ENCODE peak calls at places on chromosomes 16 and 17, in six cellular contexts. One of them, this sample, is unnamed.
A peak's percentile ranks its signal among the peaks of the same experiment; 100 is the strongest.

GRCh38 chr16:65196696-65197095 is 74.8 kb upstream of the CDH11 start:
- DNase-seq in CD8-positive, alpha-beta memory T cell: no peak
- DNase-seq in effector memory CD4-positive, alpha-beta T cell: no peak
- DNase-seq in right atrium auricular region: no peak
- DNase-seq in aorta: no peak
- DNase-seq in iPS DF 6.9: no peak
- DNase-seq in this sample: no peak

GRCh38 chr17:68394608-68395331 is 62.5 kb downstream of the WIPI1 start:
- DNase-seq in CD8-positive, alpha-beta memory T cell: no peak
- DNase-seq in aorta: no peak
- DNase-seq in right atrium auricular region: peak; percentile 13
- DNase-seq in iPS DF 6.9: no peak
- DNase-seq in effector memory CD4-positive, alpha-beta T cell: no peak
- DNase-seq in this sample: no peak

GRCh38 chr16:83402969-83403368 is 404.8 kb upstream of the HSBP1 start:
- DNase-seq in effector memory CD4-positive, alpha-beta T cell: no peak
- DNase-seq in aorta: no peak
- DNase-seq in right atrium auricular region: no peak
- DNase-seq in iPS DF 6.9: no peak
- DNase-seq in CD8-positive, alpha-beta memory T cell: no peak
- DNase-seq in this sample: no peak

GRCh38 chr16:23595246-23595950 is 718 bp downstream of the NDUFAB1 start:
- DNase-seq in CD8-positive, alpha-beta memory T cell: no peak
- DNase-seq in effector memory CD4-positive, alpha-beta T cell: no peak
- DNase-seq in right atrium auricular region: no peak
- DNase-seq in aorta: no peak
- DNase-seq in iPS DF 6.9: no peak
- DNase-seq in this sample: no peak

GRCh38 chr17:64728041-64728695 is 66.1 kb upstream of the SMURF2 start:
- DNase-seq in right atrium auricular region: no peak
- DNase-seq in aorta: no peak
- DNase-seq in CD8-positive, alpha-beta memory T cell: no peak
- DNase-seq in iPS DF 6.9: no peak
- DNase-seq in effector memory CD4-positive, alpha-beta T cell: no peak
- DNase-seq in this sample: no peak

GRCh38 chr17:66087073-66087472 is 104.9 kb downstream of the CEP112 start:
- DNase-seq in CD8-positive, alpha-beta memory T cell: no peak
- DNase-seq in iPS DF 6.9: no peak
- DNase-seq in effector memory CD4-positive, alpha-beta T cell: no peak
- DNase-seq in right atrium auricular region: no peak
- DNase-seq in aorta: no peak
- DNase-seq in this sample: no peak

GRCh38 chr16:4652561-4652960 is 27.9 kb downstream of the MGRN1 start:
- DNase-seq in CD8-positive, alpha-beta memory T cell: no peak
- DNase-seq in aorta: no peak
- DNase-seq in effector memory CD4-positive, alpha-beta T cell: no peak
- DNase-seq in right atrium auricular region: no peak
- DNase-seq in iPS DF 6.9: no peak
- DNase-seq in this sample: no peak

GRCh38 chr16:65524997-65525396 is 403.1 kb upstream of the CDH11 start:
- DNase-seq in effector memory CD4-positive, alpha-beta T cell: no peak
- DNase-seq in iPS DF 6.9: no peak
- DNase-seq in CD8-positive, alpha-beta memory T cell: no peak
- DNase-seq in right atrium auricular region: no peak
- DNase-seq in aorta: peak; percentile 64
- DNase-seq in this sample: no peak

GRCh38 chr16:19589771-19590302 is 34.3 kb downstream of the VPS35L start:
- DNase-seq in CD8-positive, alpha-beta memory T cell: no peak
- DNase-seq in effector memory CD4-positive, alpha-beta T cell: no peak
- DNase-seq in iPS DF 6.9: no peak
- DNase-seq in right atrium auricular region: no peak
- DNase-seq in aorta: no peak
- DNase-seq in this sample: no peak

GRCh38 chr17:27502526-27503324 is 46.5 kb downstream of the KSR1 start:
- DNase-seq in aorta: no peak
- DNase-seq in effector memory CD4-positive, alpha-beta T cell: no peak
- DNase-seq in right atrium auricular region: no peak
- DNase-seq in iPS DF 6.9: no peak
- DNase-seq in CD8-positive, alpha-beta memory T cell: no peak
- DNase-seq in this sample: no peak

GRCh38 chr16:20803561-20804214 is 2.6 kb downstream of the ERI2 start:
- DNase-seq in effector memory CD4-positive, alpha-beta T cell: no peak
- DNase-seq in aorta: no peak
- DNase-seq in CD8-positive, alpha-beta memory T cell: no peak
- DNase-seq in right atrium auricular region: no peak
- DNase-seq in iPS DF 6.9: no peak
- DNase-seq in this sample: no peak

GRCh38 chr17:6476061-6476833 is 32.0 kb downstream of the PIMREG start:
- DNase-seq in effector memory CD4-positive, alpha-beta T cell: no peak
- DNase-seq in CD8-positive, alpha-beta memory T cell: no peak
- DNase-seq in aorta: no peak
- DNase-seq in iPS DF 6.9: no peak
- DNase-seq in right atrium auricular region: no peak
- DNase-seq in this sample: no peak

GRCh38 chr17:40339068-40339699 is 25.4 kb downstream of the GJD3 start:
- DNase-seq in iPS DF 6.9: no peak
- DNase-seq in effector memory CD4-positive, alpha-beta T cell: no peak
- DNase-seq in right atrium auricular region: no peak
- DNase-seq in CD8-positive, alpha-beta memory T cell: no peak
- DNase-seq in aorta: no peak
- DNase-seq in this sample: no peak

GRCh38 chr16:71564377-71564967 is 12.4 kb downstream of the TAT start:
- DNase-seq in iPS DF 6.9: no peak
- DNase-seq in CD8-positive, alpha-beta memory T cell: peak; percentile 2
- DNase-seq in aorta: no peak
- DNase-seq in effector memory CD4-positive, alpha-beta T cell: no peak
- DNase-seq in right atrium auricular region: no peak
- DNase-seq in this sample: no peak

GRCh38 chr16:4415538-4416199 is 727 bp downstream of the CORO7 start:
- DNase-seq in CD8-positive, alpha-beta memory T cell: peak; percentile 77
- DNase-seq in iPS DF 6.9: no peak
- DNase-seq in right atrium auricular region: no peak
- DNase-seq in effector memory CD4-positive, alpha-beta T cell: peak; percentile 58
- DNase-seq in aorta: peak; percentile 78
- DNase-seq in this sample: peak; percentile 89

GRCh38 chr17:37429442-37429841 is 22.8 kb downstream of the TADA2A start:
- DNase-seq in aorta: no peak
- DNase-seq in iPS DF 6.9: no peak
- DNase-seq in effector memory CD4-positive, alpha-beta T cell: no peak
- DNase-seq in right atrium auricular region: no peak
- DNase-seq in CD8-positive, alpha-beta memory T cell: no peak
- DNase-seq in this sample: no peak

GRCh38 chr16:22092143-22092933 is at the start of gene VWA3A:
- DNase-seq in aorta: no peak
- DNase-seq in right atrium auricular region: no peak
- DNase-seq in CD8-positive, alpha-beta memory T cell: no peak
- DNase-seq in iPS DF 6.9: peak; percentile 35
- DNase-seq in effector memory CD4-positive, alpha-beta T cell: no peak
- DNase-seq in this sample: peak; percentile 74

GRCh38 chr16:81646561-81646960 is 132.5 kb upstream of the PLCG2 start:
- DNase-seq in CD8-positive, alpha-beta memory T cell: no peak
- DNase-seq in aorta: no peak
- DNase-seq in iPS DF 6.9: no peak
- DNase-seq in effector memory CD4-positive, alpha-beta T cell: no peak
- DNase-seq in right atrium auricular region: no peak
- DNase-seq in this sample: no peak

GRCh38 chr17:61579961-61580360 is 11.1 kb downstream of the NACA2 start:
- DNase-seq in CD8-positive, alpha-beta memory T cell: no peak
- DNase-seq in right atrium auricular region: no peak
- DNase-seq in effector memory CD4-positive, alpha-beta T cell: no peak
- DNase-seq in aorta: no peak
- DNase-seq in iPS DF 6.9: no peak
- DNase-seq in this sample: no peak

GRCh38 chr16:87043273-87044030 is 273.7 kb downstream of the C16orf95 start:
- DNase-seq in iPS DF 6.9: no peak
- DNase-seq in CD8-positive, alpha-beta memory T cell: no peak
- DNase-seq in right atrium auricular region: no peak
- DNase-seq in aorta: no peak
- DNase-seq in effector memory CD4-positive, alpha-beta T cell: no peak
- DNase-seq in this sample: peak; percentile 57

GRCh38 chr17:46173153-46173552 is 20.1 kb downstream of the KANSL1 start:
- DNase-seq in iPS DF 6.9: no peak
- DNase-seq in right atrium auricular region: no peak
- DNase-seq in aorta: no peak
- DNase-seq in effector memory CD4-positive, alpha-beta T cell: no peak
- DNase-seq in CD8-positive, alpha-beta memory T cell: no peak
- DNase-seq in this sample: no peak

GRCh38 chr17:68297168-68297567 is 5.9 kb downstream of the ARSG start:
- DNase-seq in aorta: no peak
- DNase-seq in CD8-positive, alpha-beta memory T cell: no peak
- DNase-seq in effector memory CD4-positive, alpha-beta T cell: no peak
- DNase-seq in iPS DF 6.9: no peak
- DNase-seq in right atrium auricular region: no peak
- DNase-seq in this sample: no peak

GRCh38 chr16:81207076-81207475 is 31.4 kb upstream of the BCO1 start:
- DNase-seq in effector memory CD4-positive, alpha-beta T cell: no peak
- DNase-seq in aorta: no peak
- DNase-seq in CD8-positive, alpha-beta memory T cell: no peak
- DNase-seq in right atrium auricular region: no peak
- DNase-seq in iPS DF 6.9: no peak
- DNase-seq in this sample: no peak

GRCh38 chr16:78821335-78821734 is 721.9 kb downstream of the WWOX start:
- DNase-seq in iPS DF 6.9: no peak
- DNase-seq in effector memory CD4-positive, alpha-beta T cell: no peak
- DNase-seq in aorta: no peak
- DNase-seq in right atrium auricular region: no peak
- DNase-seq in CD8-positive, alpha-beta memory T cell: no peak
- DNase-seq in this sample: no peak

GRCh38 chr16:15948532-15949209 is 745 bp upstream of the ABCC1 start:
- DNase-seq in CD8-positive, alpha-beta memory T cell: no peak
- DNase-seq in aorta: no peak
- DNase-seq in right atrium auricular region: no peak
- DNase-seq in iPS DF 6.9: no peak
- DNase-seq in effector memory CD4-positive, alpha-beta T cell: no peak
- DNase-seq in this sample: no peak

GRCh38 chr17:67168485-67168884 is 76.5 kb downstream of the HELZ start:
- DNase-seq in CD8-positive, alpha-beta memory T cell: no peak
- DNase-seq in aorta: no peak
- DNase-seq in effector memory CD4-positive, alpha-beta T cell: no peak
- DNase-seq in iPS DF 6.9: no peak
- DNase-seq in right atrium auricular region: no peak
- DNase-seq in this sample: no peak
- H3K4me1 ChIP-seq in CD8-positive, alpha-beta memory T cell: no peaks in the 10 kb centered on the region
- H3K4me1 ChIP-seq in aorta: no peaks in the 10 kb centered on the region
- H3K4me1 ChIP-seq in effector memory CD4-positive, alpha-beta T cell: no peaks in the 10 kb centered on the region
- H3K4me1 ChIP-seq in iPS DF 6.9: no peaks in the 10 kb centered on the region
- H3K4me1 ChIP-seq in right atrium auricular region: no peaks in the 10 kb centered on the region
- H3K4me1 ChIP-seq in this sample: no peaks in the 10 kb centered on the region

GRCh38 chr16:56613706-56614105 is 5.3 kb downstream of the MT2A start:
- DNase-seq in aorta: no peak
- DNase-seq in iPS DF 6.9: no peak
- DNase-seq in right atrium auricular region: no peak
- DNase-seq in CD8-positive, alpha-beta memory T cell: no peak
- DNase-seq in effector memory CD4-positive, alpha-beta T cell: no peak
- DNase-seq in this sample: no peak

GRCh38 chr16:56614549-56614991 is 6.2 kb downstream of the MT2A start:
- DNase-seq in effector memory CD4-positive, alpha-beta T cell: no peak
- DNase-seq in CD8-positive, alpha-beta memory T cell: no peak
- DNase-seq in right atrium auricular region: no peak
- DNase-seq in aorta: no peak
- DNase-seq in iPS DF 6.9: no peak
- DNase-seq in this sample: no peak

GRCh38 chr16:56617212-56618085 is 8.1 kb upstream of the MT1E start:
- DNase-seq in CD8-positive, alpha-beta memory T cell: peak; percentile 43
- DNase-seq in aorta: peak; percentile 91
- DNase-seq in right atrium auricular region: peak; percentile 84
- DNase-seq in effector memory CD4-positive, alpha-beta T cell: no peak
- DNase-seq in iPS DF 6.9: no peak
- DNase-seq in this sample: peak; percentile 93

GRCh38 chr16:56616608-56617211 is 8.3 kb downstream of the MT2A start:
- DNase-seq in iPS DF 6.9: no peak
- DNase-seq in right atrium auricular region: no peak
- DNase-seq in aorta: no peak
- DNase-seq in CD8-positive, alpha-beta memory T cell: no peak
- DNase-seq in effector memory CD4-positive, alpha-beta T cell: no peak
- DNase-seq in this sample: peak; percentile 46

DNA sequence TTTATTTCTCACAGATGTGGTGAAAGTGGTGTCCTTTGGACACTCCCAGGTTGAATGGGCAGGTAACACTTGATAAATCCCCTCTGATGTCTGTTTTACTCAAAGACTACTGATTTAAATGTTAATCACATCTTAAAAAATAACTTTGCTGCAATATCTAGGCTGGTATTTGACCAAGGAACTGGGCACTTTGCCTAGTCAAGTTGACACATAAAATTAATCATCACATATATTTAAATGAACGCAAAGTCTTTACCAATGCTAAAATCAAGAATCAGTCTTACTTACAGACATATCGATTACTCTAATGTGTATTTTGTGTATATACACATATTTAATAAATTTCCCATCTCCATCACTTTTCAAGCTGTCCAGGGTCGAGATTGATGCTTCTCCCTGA is 7.0 kb downstream of the MT2A start:
- DNase-seq in CD8-positive, alpha-beta memory T cell: no peak
- DNase-seq in effector memory CD4-positive, alpha-beta T cell: no peak
- DNase-seq in right atrium auricular region: no peak
- DNase-seq in iPS DF 6.9: no peak
- DNase-seq in aorta: no peak
- DNase-seq in this sample: no peak
- H3K4me1 ChIP-seq in CD8-positive, alpha-beta memory T cell: peaks cover 16% of the 10 kb centered on the region
- H3K4me1 ChIP-seq in effector memory CD4-positive, alpha-beta T cell: peaks cover 14% of the 10 kb centered on the region
- H3K4me1 ChIP-seq in right atrium auricular region: peaks cover 48% of the 10 kb centered on the region
- H3K4me1 ChIP-seq in iPS DF 6.9: peaks cover 3% of the 10 kb centered on the region
- H3K4me1 ChIP-seq in aorta: peaks cover 5% of the 10 kb centered on the region
- H3K4me1 ChIP-seq in this sample: peaks cover 27% of the 10 kb centered on the region

DNA sequence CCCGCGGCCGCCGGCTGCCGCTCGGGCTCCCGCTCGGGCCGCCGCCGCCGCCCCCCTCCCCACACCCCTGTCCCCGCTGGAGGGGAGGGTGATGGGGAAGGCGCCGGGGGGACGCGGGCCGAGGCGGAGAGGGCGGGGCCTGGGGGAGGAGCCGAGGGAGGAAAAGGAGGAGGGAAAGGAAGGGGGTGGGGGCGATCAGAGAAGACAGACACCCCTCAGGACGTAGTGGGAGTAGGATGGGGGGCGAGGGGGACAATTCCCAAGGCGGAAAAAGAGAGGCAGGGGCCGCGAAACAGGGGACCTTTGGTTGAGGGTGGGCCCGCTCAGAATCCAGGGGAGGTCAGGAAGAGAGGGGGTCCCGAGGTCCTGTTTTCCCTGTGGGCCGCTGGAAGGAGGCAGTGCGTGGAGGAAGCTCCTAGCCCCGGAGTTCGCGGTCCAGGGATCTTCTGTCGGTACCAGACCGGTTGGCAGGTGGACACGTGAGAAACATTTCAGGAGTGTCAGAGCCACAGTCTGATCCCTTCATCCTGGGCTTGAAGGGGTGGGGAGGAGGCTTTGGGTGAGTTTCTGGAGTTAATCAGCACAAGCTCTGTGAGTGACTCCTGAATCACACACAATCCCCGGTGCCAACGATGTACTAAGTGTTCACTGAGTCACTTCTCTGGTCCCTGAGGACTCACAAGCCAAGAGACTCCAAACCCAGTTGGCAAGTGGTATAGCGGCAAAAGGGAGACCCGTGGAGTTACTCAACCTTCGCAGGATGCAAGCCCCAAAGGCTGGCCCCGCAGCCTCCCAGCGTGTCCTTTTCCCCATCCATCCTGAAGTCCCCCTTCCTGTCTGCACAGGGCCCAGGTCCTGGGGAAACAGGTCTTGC is at the start of gene XYLT1:
- DNase-seq in effector memory CD4-positive, alpha-beta T cell: peak; percentile 53
- DNase-seq in CD8-positive, alpha-beta memory T cell: peak; percentile 33
- DNase-seq in iPS DF 6.9: no peak
- DNase-seq in right atrium auricular region: peak; percentile 94
- DNase-seq in aorta: peak; percentile 88
- DNase-seq in this sample: peak; percentile 76
- H3K4me1 ChIP-seq in effector memory CD4-positive, alpha-beta T cell: peaks cover 30% of the 10 kb centered on the region
- H3K4me1 ChIP-seq in CD8-positive, alpha-beta memory T cell: peaks cover 33% of the 10 kb centered on the region
- H3K4me1 ChIP-seq in iPS DF 6.9: no peaks in the 10 kb centered on the region
- H3K4me1 ChIP-seq in right atrium auricular region: peaks cover 39% of the 10 kb centered on the region
- H3K4me1 ChIP-seq in aorta: no peaks in the 10 kb centered on the region
- H3K4me1 ChIP-seq in this sample: peaks cover 9% of the 10 kb centered on the region

GRCh38 chr16:72983241-72983640 is 64.7 kb downstream of the ZFHX3 start:
- DNase-seq in aorta: no peak
- DNase-seq in iPS DF 6.9: no peak
- DNase-seq in effector memory CD4-positive, alpha-beta T cell: no peak
- DNase-seq in CD8-positive, alpha-beta memory T cell: no peak
- DNase-seq in right atrium auricular region: no peak
- DNase-seq in this sample: no peak
- H3K4me1 ChIP-seq in aorta: peaks cover 7% of the 10 kb centered on the region
- H3K4me1 ChIP-seq in iPS DF 6.9: no peaks in the 10 kb centered on the region
- H3K4me1 ChIP-seq in effector memory CD4-positive, alpha-beta T cell: no peaks in the 10 kb centered on the region
- H3K4me1 ChIP-seq in CD8-positive, alpha-beta memory T cell: no peaks in the 10 kb centered on the region
- H3K4me1 ChIP-seq in right atrium auricular region: peaks cover 48% of the 10 kb centered on the region
- H3K4me1 ChIP-seq in this sample: peaks cover 13% of the 10 kb centered on the region

This sample was measured in kidney.